ENCODE peak calls at places on chromosome 7, in ten cellular contexts. B is A549, K is cardiac muscle cell, I is IMR-90, H is fibroblast of lung, F is kidney, P is endodermal cell, M is cardiac fibroblast, E is NB4, N is heart right ventricle. U is an unnamed sample.

GRCh38 chr7:112205348-112206237 is 606 bp downstream of the DOCK4 start:
- DNase-seq in H (peak), N (peak), M (peak), P (peak), K (peak), I (peak), B (peak), F (peak), E (peak), U (no peak)

GRCh38 chr7:130896898-130897514 is 163.0 kb upstream of the KLF14 start:
- DNase-seq in N (peak), F (peak), E (peak), M (peak), B (peak), P (peak), I (peak), K (peak), H (peak), U (no peak)

GRCh38 chr7:100220833-100221718 is 1.3 kb downstream of the PVRIG start:
- DNase-seq in H (no peak), E (no peak), N (no peak), K (no peak), M (no peak), F (peak), P (no peak), B (no peak), I (no peak), U (no peak)

GRCh38 chr7:135757719-135758411 is 9.3 kb upstream of the FAM180A start:
- DNase-seq in H (peak), N (peak), M (peak), F (peak), E (no peak), P (no peak), I (peak), K (no peak), B (no peak), U (peak)

GRCh38 chr7:104928721-104929400 is 85.1 kb upstream of the KMT2E start:
- DNase-seq in E (no peak), F (no peak), I (no peak), B (no peak), M (no peak), K (no peak), N (no peak), H (no peak), P (no peak), U (no peak)

GRCh38 chr7:31192996-31193395 is 140.9 kb downstream of the ADCYAP1R1 start:
- DNase-seq in F (peak), B (peak), H (peak), K (peak), P (peak), N (peak), M (peak), E (peak), I (peak), U (peak)

GRCh38 chr7:98229991-98230745 is 18.9 kb downstream of the BHLHA15 start:
- DNase-seq in B (no peak), H (no peak), P (peak), N (no peak), E (no peak), F (peak), M (no peak), I (no peak), K (no peak), U (no peak)

GRCh38 chr7:16697507-16698199 is 51.7 kb downstream of the BZW2 start:
- DNase-seq in E (no peak), B (no peak), F (no peak), P (no peak), H (peak), I (peak), N (no peak), K (no peak), M (peak), U (no peak)

GRCh38 chr7:130430841-130431713 is 9.7 kb downstream of the CEP41 start:
- DNase-seq in K (no peak), I (peak), B (no peak), M (peak), E (peak), P (no peak), N (peak), H (peak), F (no peak), U (no peak)

GRCh38 chr7:74371381-74372059 is 82.2 kb upstream of the GTF2IRD1 start:
- DNase-seq in E (no peak), N (no peak), B (no peak), M (peak), K (peak), I (no peak), P (peak), H (peak), F (peak), U (no peak)

GRCh38 chr7:15783971-15784693 is 97.6 kb upstream of the MEOX2 start:
- DNase-seq in H (no peak), B (no peak), E (no peak), P (no peak), F (no peak), I (no peak), N (no peak), K (peak), M (no peak), U (no peak)

GRCh38 chr7:5574770-5575269 is 151.2 kb upstream of the TNRC18 start:
- DNase-seq in B (no peak), K (peak), F (peak), I (no peak), M (no peak), E (no peak), H (no peak), N (peak), P (peak), U (no peak)

DNA sequence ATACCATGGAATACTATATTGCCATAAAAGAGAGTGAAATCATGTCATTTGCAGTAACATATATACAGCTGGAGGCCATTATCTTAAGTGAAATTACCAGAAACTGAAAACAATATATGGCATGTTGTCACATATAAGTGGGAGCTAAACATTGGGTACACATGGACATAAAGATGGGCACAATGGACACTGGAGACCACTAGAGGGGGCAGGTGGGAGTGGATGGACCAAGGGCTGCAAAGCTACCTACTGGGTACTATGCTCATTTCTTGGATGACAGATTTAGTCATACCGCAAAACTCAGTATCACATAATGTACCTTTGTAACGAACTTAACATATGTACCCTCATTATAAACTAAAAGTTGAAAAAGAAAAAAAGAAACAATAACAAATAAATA is 1167.6 kb downstream of the NXPH1 start:
- DNase-seq in H (no peak), P (peak), F (no peak), E (peak), K (peak), M (no peak), B (peak), N (no peak), I (no peak), U (no peak)
- TF ChIP-seq CTCF in H (no peak), P (peak), F (no peak), E (peak), K (no peak), M (no peak), B (no peak), N (no peak), I (no peak), U (peak)

DNA sequence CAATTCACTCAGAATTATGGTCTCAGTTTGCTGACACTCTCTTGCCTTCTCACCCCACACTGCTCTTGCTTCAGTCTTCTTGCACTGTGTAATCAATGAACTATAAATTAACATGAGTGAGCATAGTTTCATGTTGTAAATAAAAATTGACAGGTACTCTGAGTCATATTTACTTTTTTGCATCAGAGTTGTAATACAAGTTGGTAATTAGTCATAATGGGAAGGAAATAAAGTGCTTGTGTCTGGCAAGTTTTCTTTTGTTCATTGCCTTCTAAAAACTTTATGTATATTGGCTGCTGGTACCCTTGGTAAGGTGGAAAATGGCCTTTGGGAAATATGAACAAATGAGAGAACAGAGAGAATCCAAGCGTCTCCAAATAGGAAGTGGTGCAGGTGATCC is 169.3 kb upstream of the MAGI2 start:
- DNase-seq in H (no peak), I (no peak), F (no peak), E (no peak), K (no peak), N (no peak), M (no peak), B (no peak), P (no peak), U (no peak)
- H3K4me3 ChIP-seq in H (no peak), I (no peak), F (no peak), E (no peak), K (no peak), N (no peak), M (no peak), B (no peak), P (no peak), U (no peak)

GRCh38 chr7:81501220-81501619 is 268.6 kb downstream of the HGF start:
- DNase-seq in I (peak), M (peak), F (no peak), K (no peak), E (peak), P (no peak), B (peak), H (peak), N (no peak), U (peak)
- TF ChIP-seq CTCF in I (peak), M (peak), F (no peak), K (peak), E (peak), P (no peak), B (peak), H (no peak), N (peak), U (peak)

DNA sequence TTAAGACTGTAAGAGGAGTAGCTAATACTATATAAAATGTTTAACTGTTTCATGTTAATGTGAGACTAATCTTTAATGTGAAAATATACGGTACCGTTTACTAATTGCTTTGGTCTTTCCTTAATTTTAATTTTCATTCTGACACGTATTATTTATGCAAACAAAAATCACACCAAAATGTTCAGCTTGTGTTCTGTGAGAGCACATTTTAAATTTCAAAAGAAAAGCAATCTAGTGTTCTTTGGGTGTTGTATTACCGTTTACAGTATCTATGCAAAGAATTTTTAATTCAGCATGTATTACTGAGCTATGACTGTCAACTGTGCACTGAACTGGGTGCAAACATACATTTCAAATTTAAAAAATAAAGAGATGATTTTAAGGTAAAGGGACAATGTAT is 2.2 kb downstream of the WNT16 start:
- DNase-seq in E (no peak), F (no peak), H (no peak), I (no peak), P (no peak), B (no peak), N (no peak), M (no peak), K (no peak), U (no peak)
- H3K4me3 ChIP-seq in E (no peak), F (no peak), H (no peak), I (no peak), P (no peak), B (no peak), N (no peak), M (no peak), K (no peak), U (no peak)

DNA sequence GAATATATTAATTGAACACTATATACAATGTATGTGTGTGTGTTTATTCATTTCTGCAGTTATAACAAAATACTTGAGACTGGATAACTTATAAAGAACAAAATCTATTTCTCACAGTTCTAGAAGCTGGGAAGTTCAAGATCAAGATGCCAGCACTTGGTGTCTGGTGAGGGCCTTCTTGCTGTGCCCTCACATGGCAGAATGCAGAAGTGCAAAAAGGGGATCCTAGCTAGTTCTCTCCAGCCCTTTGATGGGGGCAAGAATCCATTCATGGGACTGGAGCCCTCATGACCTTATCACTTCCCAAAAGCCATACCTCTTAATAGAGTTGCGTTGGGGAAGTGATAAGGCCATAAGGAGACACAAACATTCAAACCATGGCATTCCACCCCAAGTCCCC is 8.4 kb downstream of the GRB10 start:
- DNase-seq in M (no peak), K (no peak), N (no peak), B (no peak), E (peak), F (no peak), H (no peak), P (no peak), I (no peak), U (no peak)
- TF ChIP-seq CTCF in M (no peak), K (no peak), N (no peak), B (no peak), E (peak), F (no peak), H (no peak), P (peak), I (no peak), U (no peak)

U was measured in astrocyte of the cerebellum.